ENCODE peak calls at places on chromosomes 1 and 21, in seven cellular contexts. One of them, this sample, is unnamed.

GRCh38 chr1:173409613-173410012 is 67.5 kb upstream of the PRDX6 start:
- DNase-seq in choroid plexus epithelial cell: peak; percentile 92
- DNase-seq in fibroblast of pulmonary artery: peak; percentile 91
- DNase-seq in breast epithelium: no peak
- DNase-seq in AG04449: peak; percentile 44
- DNase-seq in AG04450: no peak
- DNase-seq in ovary: peak; percentile 45
- DNase-seq in this sample: peak; percentile 96

GRCh38 chr21:14707265-14708020 is 161.3 kb upstream of the SAMSN1 start:
- DNase-seq in fibroblast of pulmonary artery: no peak
- DNase-seq in ovary: no peak
- DNase-seq in AG04450: no peak
- DNase-seq in AG04449: no peak
- DNase-seq in choroid plexus epithelial cell: no peak
- DNase-seq in breast epithelium: no peak
- DNase-seq in this sample: no peak

GRCh38 chr21:39430016-39430415 is 15.6 kb downstream of the LCA5L start:
- DNase-seq in AG04449: no peak
- DNase-seq in choroid plexus epithelial cell: no peak
- DNase-seq in AG04450: no peak
- DNase-seq in fibroblast of pulmonary artery: no peak
- DNase-seq in breast epithelium: no peak
- DNase-seq in ovary: no peak
- DNase-seq in this sample: no peak

GRCh38 chr1:44240802-44241671 is 27.8 kb downstream of the DMAP1 start:
- DNase-seq in ovary: no peak
- DNase-seq in breast epithelium: no peak
- DNase-seq in AG04450: no peak
- DNase-seq in choroid plexus epithelial cell: no peak
- DNase-seq in AG04449: no peak
- DNase-seq in fibroblast of pulmonary artery: no peak
- DNase-seq in this sample: no peak

GRCh38 chr1:157155658-157156057 is 17.5 kb upstream of the ETV3 start:
- DNase-seq in fibroblast of pulmonary artery: no peak
- DNase-seq in choroid plexus epithelial cell: peak; percentile 14
- DNase-seq in AG04450: no peak
- DNase-seq in ovary: peak; percentile 37
- DNase-seq in breast epithelium: no peak
- DNase-seq in AG04449: no peak
- DNase-seq in this sample: no peak

GRCh38 chr1:48750089-48750488 is 26.6 kb downstream of the BEND5 start:
- DNase-seq in choroid plexus epithelial cell: no peak
- DNase-seq in ovary: no peak
- DNase-seq in fibroblast of pulmonary artery: no peak
- DNase-seq in breast epithelium: no peak
- DNase-seq in AG04450: no peak
- DNase-seq in AG04449: no peak
- DNase-seq in this sample: no peak

GRCh38 chr1:81510701-81511100 is 290.0 kb upstream of the ADGRL2 start:
- DNase-seq in fibroblast of pulmonary artery: no peak
- DNase-seq in AG04449: no peak
- DNase-seq in choroid plexus epithelial cell: no peak
- DNase-seq in AG04450: no peak
- DNase-seq in ovary: no peak
- DNase-seq in breast epithelium: no peak
- DNase-seq in this sample: no peak

GRCh38 chr1:214028999-214029406 is 41.2 kb downstream of the PROX1 start:
- DNase-seq in fibroblast of pulmonary artery: no peak
- DNase-seq in AG04450: no peak
- DNase-seq in choroid plexus epithelial cell: no peak
- DNase-seq in AG04449: no peak
- DNase-seq in breast epithelium: no peak
- DNase-seq in ovary: no peak
- DNase-seq in this sample: no peak

GRCh38 chr1:28648493-28649238 is at the start of gene RNU11:
- DNase-seq in AG04449: peak; percentile 95
- DNase-seq in fibroblast of pulmonary artery: peak; percentile 99
- DNase-seq in choroid plexus epithelial cell: peak; percentile 98
- DNase-seq in breast epithelium: peak; percentile 93
- DNase-seq in ovary: peak; percentile 84
- DNase-seq in AG04450: peak; percentile 98
- DNase-seq in this sample: peak; percentile 99

GRCh38 chr1:185450917-185451316 is 133.9 kb upstream of the IVNS1ABP start:
- DNase-seq in fibroblast of pulmonary artery: no peak
- DNase-seq in breast epithelium: no peak
- DNase-seq in choroid plexus epithelial cell: no peak
- DNase-seq in ovary: no peak
- DNase-seq in AG04450: no peak
- DNase-seq in AG04449: no peak
- DNase-seq in this sample: no peak

GRCh38 chr1:116881879-116882520 is 27.7 kb upstream of the PTGFRN start:
- DNase-seq in AG04450: peak; percentile 18
- DNase-seq in ovary: no peak
- DNase-seq in choroid plexus epithelial cell: peak; percentile 88
- DNase-seq in fibroblast of pulmonary artery: peak; percentile 99
- DNase-seq in breast epithelium: no peak
- DNase-seq in AG04449: peak; percentile 77
- DNase-seq in this sample: peak; percentile 66

GRCh38 chr1:219430419-219430818 is 182.5 kb downstream of the ZC3H11B start:
- DNase-seq in ovary: no peak
- DNase-seq in breast epithelium: no peak
- DNase-seq in AG04450: no peak
- DNase-seq in fibroblast of pulmonary artery: no peak
- DNase-seq in choroid plexus epithelial cell: no peak
- DNase-seq in AG04449: no peak
- DNase-seq in this sample: peak; percentile 84

GRCh38 chr1:29639156-29639736 is 402.9 kb downstream of the PTPRU start:
- DNase-seq in ovary: no peak
- DNase-seq in AG04449: no peak
- DNase-seq in AG04450: no peak
- DNase-seq in choroid plexus epithelial cell: no peak
- DNase-seq in fibroblast of pulmonary artery: no peak
- DNase-seq in breast epithelium: no peak
- DNase-seq in this sample: no peak

GRCh38 chr1:59688976-59689375 is 125.8 kb upstream of the HOOK1 start:
- DNase-seq in breast epithelium: no peak
- DNase-seq in AG04450: no peak
- DNase-seq in ovary: no peak
- DNase-seq in AG04449: no peak
- DNase-seq in choroid plexus epithelial cell: peak; percentile 26
- DNase-seq in fibroblast of pulmonary artery: no peak
- DNase-seq in this sample: no peak

GRCh38 chr1:32352831-32353383 is 9.4 kb downstream of the FAM229A start:
- DNase-seq in ovary: no peak
- DNase-seq in breast epithelium: no peak
- DNase-seq in choroid plexus epithelial cell: peak; percentile 56
- DNase-seq in fibroblast of pulmonary artery: peak; percentile 41
- DNase-seq in AG04449: no peak
- DNase-seq in AG04450: no peak
- DNase-seq in this sample: no peak

GRCh38 chr1:186845581-186846210 is 16.9 kb downstream of the PLA2G4A start:
- DNase-seq in AG04449: no peak
- DNase-seq in fibroblast of pulmonary artery: no peak
- DNase-seq in AG04450: no peak
- DNase-seq in ovary: no peak
- DNase-seq in choroid plexus epithelial cell: no peak
- DNase-seq in breast epithelium: no peak
- DNase-seq in this sample: peak; percentile 50

GRCh38 chr1:153478047-153478691 is 17.7 kb upstream of the S100A7 start:
- DNase-seq in breast epithelium: no peak
- DNase-seq in fibroblast of pulmonary artery: no peak
- DNase-seq in AG04449: no peak
- DNase-seq in AG04450: no peak
- DNase-seq in choroid plexus epithelial cell: no peak
- DNase-seq in ovary: no peak
- DNase-seq in this sample: no peak

GRCh38 chr1:185632659-185633428 is 101.3 kb upstream of the HMCN1 start:
- DNase-seq in breast epithelium: no peak
- DNase-seq in AG04449: peak; percentile 60
- DNase-seq in choroid plexus epithelial cell: peak; percentile 61
- DNase-seq in AG04450: no peak
- DNase-seq in ovary: no peak
- DNase-seq in fibroblast of pulmonary artery: peak; percentile 81
- DNase-seq in this sample: peak; percentile 43

GRCh38 chr1:47137178-47137577 is at the start of gene CYP4A22:
- DNase-seq in fibroblast of pulmonary artery: no peak
- DNase-seq in breast epithelium: no peak
- DNase-seq in AG04449: no peak
- DNase-seq in ovary: no peak
- DNase-seq in AG04450: no peak
- DNase-seq in choroid plexus epithelial cell: no peak
- DNase-seq in this sample: no peak

DNA sequence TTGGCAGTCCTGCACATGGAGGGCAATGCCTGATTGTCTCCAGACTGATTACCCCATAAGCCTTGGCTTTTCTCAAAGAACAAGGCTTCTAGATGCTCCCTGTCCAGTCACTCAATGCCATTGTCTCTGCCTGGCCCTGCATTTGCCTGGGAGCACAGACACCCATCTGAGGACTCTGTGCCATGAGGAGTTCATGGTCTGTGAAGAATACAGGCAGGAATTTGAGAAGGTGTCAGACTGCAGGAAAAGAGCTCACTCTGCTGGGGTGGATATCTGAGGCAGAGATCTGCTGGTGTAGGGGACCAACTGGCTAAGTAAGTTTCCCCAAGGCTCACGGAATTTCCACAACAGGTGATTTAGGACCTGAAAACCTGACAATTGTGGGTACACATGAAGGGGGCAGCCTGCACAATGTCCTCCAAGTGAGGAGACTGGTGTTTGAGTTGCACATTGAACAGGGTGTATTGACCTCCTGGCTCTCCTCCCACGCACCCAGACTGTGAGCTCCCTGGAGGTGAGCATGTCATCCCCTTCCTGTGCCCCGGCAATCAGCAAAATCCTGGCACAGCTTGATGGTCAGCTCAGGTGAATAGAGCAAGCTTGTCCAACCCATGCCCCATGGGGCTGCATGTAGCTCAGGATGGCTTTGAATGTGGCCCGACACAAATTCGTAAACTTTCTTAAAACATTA is 829 bp downstream of the CYP4A22 start:
- DNase-seq in AG04449: no peak
- DNase-seq in ovary: no peak
- DNase-seq in AG04450: no peak
- DNase-seq in breast epithelium: no peak
- DNase-seq in choroid plexus epithelial cell: no peak
- DNase-seq in fibroblast of pulmonary artery: no peak
- DNase-seq in this sample: no peak
- H3K4me3 ChIP-seq in AG04449: no peak overlapping the region
- H3K4me3 ChIP-seq in ovary: no peak overlapping the region
- H3K4me3 ChIP-seq in AG04450: no peak overlapping the region
- H3K4me3 ChIP-seq in breast epithelium: no peak overlapping the region
- H3K4me3 ChIP-seq in choroid plexus epithelial cell: no peak overlapping the region
- H3K4me3 ChIP-seq in fibroblast of pulmonary artery: no peak overlapping the region
- H3K4me3 ChIP-seq in this sample: no peak overlapping the region

DNA sequence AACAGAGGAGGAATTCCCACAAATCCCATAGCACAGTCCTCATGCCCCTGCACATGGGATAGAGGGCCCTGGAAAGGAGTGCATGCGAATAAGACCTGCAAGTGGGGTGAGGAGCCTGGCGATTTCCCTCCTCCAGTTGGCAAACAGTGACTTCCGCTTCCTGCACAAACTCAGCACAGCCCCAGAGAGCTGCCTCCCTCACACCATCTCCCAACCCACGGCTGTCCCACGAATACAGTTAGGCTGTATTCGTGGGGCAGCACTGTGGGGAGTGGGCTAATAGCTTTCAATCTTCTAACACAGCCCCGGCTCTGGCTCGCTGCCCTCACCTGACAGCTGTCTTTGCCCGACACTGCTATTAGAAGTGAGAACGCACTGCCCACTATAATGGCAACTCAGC is 28.2 kb upstream of the CNTN2 start:
- DNase-seq in choroid plexus epithelial cell: no peak
- DNase-seq in fibroblast of pulmonary artery: no peak
- DNase-seq in AG04449: no peak
- DNase-seq in breast epithelium: no peak
- DNase-seq in ovary: no peak
- DNase-seq in AG04450: no peak
- DNase-seq in this sample: no peak
- H3K4me3 ChIP-seq in choroid plexus epithelial cell: no peak overlapping the region
- H3K4me3 ChIP-seq in fibroblast of pulmonary artery: no peak overlapping the region
- H3K4me3 ChIP-seq in AG04449: no peak overlapping the region
- H3K4me3 ChIP-seq in breast epithelium: no peak overlapping the region
- H3K4me3 ChIP-seq in ovary: no peak overlapping the region
- H3K4me3 ChIP-seq in AG04450: no peak overlapping the region
- H3K4me3 ChIP-seq in this sample: no peak overlapping the region

DNA sequence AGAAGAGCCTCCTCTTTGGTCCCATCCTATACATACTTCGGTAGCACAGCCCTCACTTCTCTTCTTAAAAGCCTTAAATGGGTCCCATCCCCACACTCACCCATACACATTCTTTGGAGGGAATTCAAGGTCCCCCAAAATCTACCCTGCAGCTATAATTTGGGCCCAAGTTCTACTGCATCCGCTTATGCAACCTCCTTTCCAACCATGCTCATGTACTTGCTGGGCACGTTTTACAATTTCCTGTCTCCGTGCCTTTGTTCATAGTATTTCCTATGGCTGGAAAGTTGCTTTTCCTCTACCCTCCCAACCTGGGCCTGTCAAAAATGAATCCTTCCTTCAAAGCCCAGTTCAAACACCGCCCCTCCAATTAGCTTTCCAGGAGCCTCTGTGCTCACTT is 99.7 kb downstream of the SLC45A1 start:
- DNase-seq in breast epithelium: no peak
- DNase-seq in choroid plexus epithelial cell: no peak
- DNase-seq in fibroblast of pulmonary artery: no peak
- DNase-seq in AG04450: no peak
- DNase-seq in AG04449: no peak
- DNase-seq in ovary: no peak
- DNase-seq in this sample: no peak
- H3K4me3 ChIP-seq in breast epithelium: no peak overlapping the region
- H3K4me3 ChIP-seq in choroid plexus epithelial cell: no peak overlapping the region
- H3K4me3 ChIP-seq in fibroblast of pulmonary artery: no peak overlapping the region
- H3K4me3 ChIP-seq in AG04450: no peak overlapping the region
- H3K4me3 ChIP-seq in AG04449: no peak overlapping the region
- H3K4me3 ChIP-seq in ovary: no peak overlapping the region
- H3K4me3 ChIP-seq in this sample: no peak overlapping the region

GRCh38 chr1:9996624-9997582 is at the start of gene RBP7:
- DNase-seq in breast epithelium: no peak
- DNase-seq in AG04450: no peak
- DNase-seq in fibroblast of pulmonary artery: no peak
- DNase-seq in AG04449: no peak
- DNase-seq in ovary: peak; percentile 26
- DNase-seq in choroid plexus epithelial cell: no peak
- DNase-seq in this sample: no peak
- H3K4me3 ChIP-seq in breast epithelium: peak within 1 kb of the TSS; percentile 54
- H3K4me3 ChIP-seq in AG04450: peak within 1 kb of the TSS; percentile 34
- H3K4me3 ChIP-seq in fibroblast of pulmonary artery: peak within 1 kb of the TSS; percentile 17
- H3K4me3 ChIP-seq in AG04449: peak within 1 kb of the TSS; percentile 34
- H3K4me3 ChIP-seq in ovary: peak within 1 kb of the TSS; percentile 34
- H3K4me3 ChIP-seq in choroid plexus epithelial cell: peak within 1 kb of the TSS; percentile 36
- H3K4me3 ChIP-seq in this sample: peak within 1 kb of the TSS; percentile 34